ENCODE peak calls at places on chromosomes 3 and 15, in six cellular contexts. One of them, this sample, is unnamed.

GRCh38 chr15:88658070-88658965 is 19.5 kb downstream of the ISG20 start:
- ATAC-seq in HepG2: peak
- ATAC-seq in K562: peak
- ATAC-seq in A549: no peak
- ATAC-seq in upper lobe of left lung: no peak
- ATAC-seq in GM12878: no peak
- ATAC-seq in this sample: no peak

GRCh38 chr3:112811150-112811884 is 35.3 kb downstream of the CD200R1L start:
- ATAC-seq in HepG2: no peak
- ATAC-seq in K562: no peak
- ATAC-seq in A549: no peak
- ATAC-seq in upper lobe of left lung: peak
- ATAC-seq in GM12878: no peak
- ATAC-seq in this sample: peak

GRCh38 chr3:69309810-69310209 is 76.1 kb downstream of the FRMD4B start:
- ATAC-seq in HepG2: peak
- ATAC-seq in K562: peak
- ATAC-seq in A549: peak
- ATAC-seq in upper lobe of left lung: no peak
- ATAC-seq in GM12878: no peak
- ATAC-seq in this sample: no peak

GRCh38 chr3:141312359-141313090 is 55.8 kb upstream of the ZBTB38 start:
- ATAC-seq in HepG2: no peak
- ATAC-seq in K562: peak
- ATAC-seq in A549: no peak
- ATAC-seq in upper lobe of left lung: no peak
- ATAC-seq in GM12878: no peak
- ATAC-seq in this sample: no peak

GRCh38 chr3:63855333-63855940 is 8.2 kb downstream of the THOC7 start:
- ATAC-seq in HepG2: no peak
- ATAC-seq in K562: no peak
- ATAC-seq in A549: no peak
- ATAC-seq in upper lobe of left lung: no peak
- ATAC-seq in GM12878: peak
- ATAC-seq in this sample: no peak

GRCh38 chr15:85408270-85408746 is 27.9 kb downstream of the AKAP13 start:
- ATAC-seq in HepG2: no peak
- ATAC-seq in K562: no peak
- ATAC-seq in A549: no peak
- ATAC-seq in upper lobe of left lung: no peak
- ATAC-seq in GM12878: peak
- ATAC-seq in this sample: no peak

GRCh38 chr15:94829887-94830884 is 598.8 kb downstream of the MCTP2 start:
- ATAC-seq in HepG2: no peak
- ATAC-seq in K562: peak
- ATAC-seq in A549: no peak
- ATAC-seq in upper lobe of left lung: no peak
- ATAC-seq in GM12878: no peak
- ATAC-seq in this sample: no peak

GRCh38 chr3:131756405-131756804 is 253.6 kb upstream of the MRPL3 start:
- ATAC-seq in HepG2: no peak
- ATAC-seq in K562: no peak
- ATAC-seq in A549: no peak
- ATAC-seq in upper lobe of left lung: no peak
- ATAC-seq in GM12878: no peak
- ATAC-seq in this sample: no peak

GRCh38 chr3:67947808-67948508 is 293.5 kb upstream of the SUCLG2 start:
- ATAC-seq in HepG2: peak
- ATAC-seq in K562: no peak
- ATAC-seq in A549: no peak
- ATAC-seq in upper lobe of left lung: no peak
- ATAC-seq in GM12878: no peak
- ATAC-seq in this sample: no peak

GRCh38 chr15:100968043-100968966 is 49.1 kb downstream of the LRRK1 start:
- ATAC-seq in HepG2: no peak
- ATAC-seq in K562: no peak
- ATAC-seq in A549: no peak
- ATAC-seq in upper lobe of left lung: no peak
- ATAC-seq in GM12878: peak
- ATAC-seq in this sample: no peak

GRCh38 chr3:34864011-34864410 is 775.3 kb upstream of the ARPP21 start:
- ATAC-seq in HepG2: no peak
- ATAC-seq in K562: no peak
- ATAC-seq in A549: no peak
- ATAC-seq in upper lobe of left lung: no peak
- ATAC-seq in GM12878: no peak
- ATAC-seq in this sample: no peak

GRCh38 chr3:146511402-146512134 is 32.8 kb downstream of the PLSCR1 start:
- ATAC-seq in HepG2: peak
- ATAC-seq in K562: peak
- ATAC-seq in A549: no peak
- ATAC-seq in upper lobe of left lung: no peak
- ATAC-seq in GM12878: no peak
- ATAC-seq in this sample: no peak

GRCh38 chr3:127629462-127630403 is 748 bp downstream of the PODXL2 start:
- ATAC-seq in HepG2: peak
- ATAC-seq in K562: peak
- ATAC-seq in A549: no peak
- ATAC-seq in upper lobe of left lung: peak
- ATAC-seq in GM12878: peak
- ATAC-seq in this sample: peak

GRCh38 chr3:123373535-123373987 is 75.3 kb downstream of the ADCY5 start:
- ATAC-seq in HepG2: no peak
- ATAC-seq in K562: no peak
- ATAC-seq in A549: no peak
- ATAC-seq in upper lobe of left lung: no peak
- ATAC-seq in GM12878: no peak
- ATAC-seq in this sample: peak

GRCh38 chr15:40323953-40324937 is 753 bp downstream of the INAFM2 start:
- ATAC-seq in HepG2: no peak
- ATAC-seq in K562: no peak
- ATAC-seq in A549: peak
- ATAC-seq in upper lobe of left lung: no peak
- ATAC-seq in GM12878: no peak
- ATAC-seq in this sample: peak

GRCh38 chr15:40325700-40326099 is 2.2 kb downstream of the INAFM2 start:
- ATAC-seq in HepG2: no peak
- ATAC-seq in K562: no peak
- ATAC-seq in A549: no peak
- ATAC-seq in upper lobe of left lung: no peak
- ATAC-seq in GM12878: no peak
- ATAC-seq in this sample: no peak

GRCh38 chr3:142857056-142857455 is 31.8 kb downstream of the PCOLCE2 start:
- ATAC-seq in HepG2: peak
- ATAC-seq in K562: peak
- ATAC-seq in A549: peak
- ATAC-seq in upper lobe of left lung: no peak
- ATAC-seq in GM12878: peak
- ATAC-seq in this sample: no peak

GRCh38 chr3:142849148-142849547 is 39.7 kb downstream of the PCOLCE2 start:
- ATAC-seq in HepG2: no peak
- ATAC-seq in K562: no peak
- ATAC-seq in A549: no peak
- ATAC-seq in upper lobe of left lung: no peak
- ATAC-seq in GM12878: no peak
- ATAC-seq in this sample: no peak

GRCh38 chr3:142850395-142851023 is 38.4 kb downstream of the PCOLCE2 start:
- ATAC-seq in HepG2: peak
- ATAC-seq in K562: peak
- ATAC-seq in A549: peak
- ATAC-seq in upper lobe of left lung: peak
- ATAC-seq in GM12878: no peak
- ATAC-seq in this sample: peak

GRCh38 chr3:142852009-142852408 is 36.9 kb downstream of the PCOLCE2 start:
- ATAC-seq in HepG2: no peak
- ATAC-seq in K562: no peak
- ATAC-seq in A549: no peak
- ATAC-seq in upper lobe of left lung: no peak
- ATAC-seq in GM12878: peak
- ATAC-seq in this sample: no peak

DNA sequence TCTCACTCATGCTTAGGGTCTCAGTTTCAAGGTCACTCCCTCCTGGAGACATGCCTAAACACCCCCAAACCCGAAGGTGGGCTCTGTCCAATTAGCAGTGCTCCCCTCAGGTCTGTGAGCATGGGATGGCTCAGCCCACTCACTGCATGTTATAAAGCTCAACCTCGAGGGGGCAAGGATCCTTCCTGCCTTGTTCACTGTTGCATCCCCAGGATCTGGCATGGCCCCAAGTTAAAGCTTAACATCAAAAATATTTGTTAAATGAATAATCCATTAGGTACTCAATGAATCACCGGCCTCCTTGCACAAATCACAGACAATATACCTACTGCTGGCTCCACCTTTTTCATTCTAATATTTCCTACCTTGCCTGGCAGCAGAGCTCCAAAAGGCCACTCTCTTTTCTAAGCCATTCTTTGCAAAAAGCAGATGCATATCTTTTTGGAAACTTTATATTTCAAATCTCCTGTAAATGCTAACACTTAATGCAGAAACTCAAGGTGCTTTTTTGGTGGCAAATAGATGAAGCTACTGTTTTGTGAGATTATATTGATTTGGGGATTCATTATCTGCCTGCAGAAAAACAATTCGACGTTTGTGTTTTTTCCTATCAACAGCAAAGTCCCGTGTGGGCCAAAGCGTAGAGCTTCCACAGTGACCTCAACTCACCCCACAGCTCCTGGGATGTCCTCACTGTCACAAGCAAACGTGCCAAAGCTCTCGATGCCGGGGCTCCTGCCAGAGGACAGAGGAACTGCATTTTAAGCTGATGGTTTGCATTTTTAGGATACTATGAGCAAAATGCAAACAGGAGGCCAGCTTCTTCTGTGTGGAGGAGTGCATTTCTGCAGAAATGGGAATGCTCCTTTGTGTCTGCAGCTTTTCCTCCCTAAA is 35.4 kb downstream of the PCOLCE2 start:
- ATAC-seq in HepG2: peak
- ATAC-seq in K562: no peak
- ATAC-seq in A549: peak
- ATAC-seq in upper lobe of left lung: no peak
- ATAC-seq in GM12878: no peak
- ATAC-seq in this sample: no peak
- TF ChIP-seq EP300 in HepG2: no peak
- TF ChIP-seq EP300 in K562: no peak
- TF ChIP-seq EP300 in A549: no peak
- TF ChIP-seq EP300 in upper lobe of left lung: no peak
- TF ChIP-seq EP300 in GM12878: no peak
- TF ChIP-seq EP300 in this sample: no peak

DNA sequence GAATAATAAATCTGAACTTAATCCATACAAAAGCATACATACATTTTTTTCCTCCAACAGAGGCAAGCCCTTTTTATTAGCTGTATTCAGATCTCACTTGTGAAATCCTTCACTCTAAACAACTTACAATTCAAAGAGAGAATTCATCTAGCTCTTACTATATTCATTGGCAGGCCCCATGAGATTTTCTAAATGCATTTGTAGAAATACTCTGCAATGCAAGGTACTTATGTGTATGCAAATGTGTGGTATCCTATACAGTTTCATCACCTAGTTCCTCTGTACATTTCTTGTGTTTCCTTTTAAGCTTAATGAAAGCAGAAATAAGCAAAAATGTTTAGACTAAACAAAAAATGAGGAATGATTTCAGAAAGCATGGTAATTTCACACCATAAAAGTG is 224.2 kb downstream of the ROBO1 start:
- ATAC-seq in HepG2: no peak
- ATAC-seq in K562: no peak
- ATAC-seq in A549: no peak
- ATAC-seq in upper lobe of left lung: no peak
- ATAC-seq in GM12878: no peak
- ATAC-seq in this sample: no peak
- TF ChIP-seq EP300 in HepG2: no peak
- TF ChIP-seq EP300 in K562: no peak
- TF ChIP-seq EP300 in A549: no peak
- TF ChIP-seq EP300 in upper lobe of left lung: no peak
- TF ChIP-seq EP300 in GM12878: no peak
- TF ChIP-seq EP300 in this sample: no peak

GRCh38 chr3:76864375-76864774 is 175.5 kb upstream of the ROBO2 start:
- ATAC-seq in HepG2: no peak
- ATAC-seq in K562: no peak
- ATAC-seq in A549: no peak
- ATAC-seq in upper lobe of left lung: no peak
- ATAC-seq in GM12878: no peak
- ATAC-seq in this sample: no peak
- TF ChIP-seq EP300 in HepG2: no peak
- TF ChIP-seq EP300 in K562: no peak
- TF ChIP-seq EP300 in A549: no peak
- TF ChIP-seq EP300 in upper lobe of left lung: no peak
- TF ChIP-seq EP300 in GM12878: no peak
- TF ChIP-seq EP300 in this sample: no peak

DNA sequence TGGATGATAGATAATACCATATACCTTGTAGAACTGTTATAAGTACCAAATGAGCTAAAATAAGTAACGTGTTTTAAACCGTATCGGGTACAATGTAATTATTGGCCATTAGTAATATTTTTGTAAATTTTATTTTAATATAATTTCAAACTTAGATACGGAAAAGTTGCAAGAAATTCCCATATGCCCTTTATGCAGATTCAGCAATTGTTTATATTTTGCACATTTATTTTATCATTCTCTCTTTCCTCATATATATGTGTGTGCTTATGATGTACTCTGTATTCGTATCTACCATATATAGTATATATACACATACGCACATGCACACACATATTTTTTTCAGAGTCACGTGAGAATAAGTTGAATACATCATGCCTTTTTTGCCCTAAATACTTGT is 38.5 kb downstream of the EXOG start:
- ATAC-seq in HepG2: no peak
- ATAC-seq in K562: no peak
- ATAC-seq in A549: no peak
- ATAC-seq in upper lobe of left lung: no peak
- ATAC-seq in GM12878: no peak
- ATAC-seq in this sample: no peak
- TF ChIP-seq EP300 in HepG2: no peak
- TF ChIP-seq EP300 in K562: no peak
- TF ChIP-seq EP300 in A549: no peak
- TF ChIP-seq EP300 in upper lobe of left lung: no peak
- TF ChIP-seq EP300 in GM12878: no peak
- TF ChIP-seq EP300 in this sample: no peak

GRCh38 chr3:173089283-173089682 is 51.8 kb downstream of the SPATA16 start:
- ATAC-seq in HepG2: no peak
- ATAC-seq in K562: no peak
- ATAC-seq in A549: no peak
- ATAC-seq in upper lobe of left lung: no peak
- ATAC-seq in GM12878: no peak
- ATAC-seq in this sample: no peak
- TF ChIP-seq EP300 in HepG2: no peak
- TF ChIP-seq EP300 in K562: no peak
- TF ChIP-seq EP300 in A549: no peak
- TF ChIP-seq EP300 in upper lobe of left lung: no peak
- TF ChIP-seq EP300 in GM12878: no peak
- TF ChIP-seq EP300 in this sample: no peak

DNA sequence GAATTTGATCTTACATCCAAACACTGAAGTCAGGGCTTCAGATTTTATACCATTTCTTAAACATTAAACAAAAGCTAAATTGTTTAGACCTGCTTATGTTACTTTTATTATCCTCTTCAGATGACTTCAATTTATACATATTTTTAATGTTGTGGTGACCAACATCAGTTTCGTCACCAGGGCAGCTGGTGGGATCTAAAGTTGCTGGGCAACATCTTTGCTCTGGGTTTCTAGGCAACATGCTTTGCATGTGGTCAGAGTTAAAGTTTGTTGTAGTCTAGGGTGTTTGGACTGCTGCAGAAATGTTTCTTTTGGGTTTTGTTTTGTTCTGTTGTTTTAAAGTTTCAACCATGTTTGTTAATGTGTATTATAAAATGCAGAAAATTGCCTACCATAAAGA is 34.7 kb upstream of the VGLL3 start:
- ATAC-seq in HepG2: no peak
- ATAC-seq in K562: no peak
- ATAC-seq in A549: no peak
- ATAC-seq in upper lobe of left lung: no peak
- ATAC-seq in GM12878: no peak
- ATAC-seq in this sample: no peak
- TF ChIP-seq EP300 in HepG2: no peak
- TF ChIP-seq EP300 in K562: no peak
- TF ChIP-seq EP300 in A549: no peak
- TF ChIP-seq EP300 in upper lobe of left lung: no peak
- TF ChIP-seq EP300 in GM12878: no peak
- TF ChIP-seq EP300 in this sample: no peak